ENCODE peak calls at places on chromosomes 5 and 9, in ten cellular contexts. R is MCF 10A; X is hepatic stellate cell; J is brain microvascular endothelial cell; F is AG08396; Q is WTC11; E is left colon; N is HCEC 1CT; T is NCI-H774; W is stimulated activated CD8-positive, alpha-beta memory T cell treated with anti-CD3 and anti-CD28 coated beads, Interleukin-12 subunit alpha, Interleukin-12 subunit beta, amount 100 ng/mL, for 4 hours. G is an unnamed sample.

GRCh38 chr9:98795970-98796363 is 388 bp downstream of the ANKS6 start:
- DNase-seq in X (peak; percentile 36), E (peak; percentile 62), T (peak; percentile 5), J (no peak), W (no peak), N (peak; percentile 13), Q (peak; percentile 46), R (no peak), F (peak; percentile 62), G (no peak)

GRCh38 chr5:73487815-73488214 is 10.4 kb upstream of the BTF3 start:
- DNase-seq in X (no peak), Q (no peak), F (no peak), W (no peak), T (no peak), R (no peak), E (no peak), J (no peak), N (no peak), G (no peak)

GRCh38 chr9:129379181-129379836 is 201.2 kb upstream of the IER5L start:
- DNase-seq in W (no peak), X (no peak), R (no peak), F (no peak), J (no peak), E (no peak), Q (no peak), T (no peak), N (no peak), G (no peak)

GRCh38 chr5:16992006-16992405 is 55.9 kb upstream of the MYO10 start:
- DNase-seq in Q (no peak), R (peak; percentile 20), E (no peak), W (no peak), J (peak; percentile 36), F (peak; percentile 53), X (peak; percentile 43), N (peak; percentile 45), T (no peak), G (peak; percentile 27)

GRCh38 chr5:176754376-176754942 is 55.9 kb upstream of the UNC5A start:
- DNase-seq in N (peak; percentile 24), Q (no peak), T (no peak), X (no peak), W (no peak), J (no peak), E (no peak), R (no peak), F (no peak), G (no peak)

GRCh38 chr9:136581614-136582447 is 36.0 kb upstream of the NOTCH1 start:
- DNase-seq in W (no peak), F (no peak), R (no peak), T (no peak), E (no peak), X (no peak), J (no peak), N (no peak), Q (no peak), G (no peak)

GRCh38 chr9:121826711-121827110 is 175.3 kb downstream of the DAB2IP start:
- DNase-seq in X (no peak), T (no peak), N (no peak), E (no peak), J (no peak), W (no peak), F (no peak), Q (no peak), R (no peak), G (no peak)

GRCh38 chr5:369151-369939 is 47.8 kb downstream of the AHRR start:
- DNase-seq in T (no peak), F (peak; percentile 61), Q (peak; percentile 12), X (peak; percentile 49), W (no peak), J (no peak), R (no peak), E (no peak), N (peak; percentile 56), G (no peak)

GRCh38 chr5:38755171-38755570 is 90.6 kb upstream of the OSMR start:
- DNase-seq in W (no peak), F (peak; percentile 60), R (peak; percentile 8), J (peak; percentile 72), Q (no peak), E (no peak), N (peak; percentile 79), T (no peak), X (peak; percentile 33), G (no peak)

GRCh38 chr5:54362992-54363630 is 52.7 kb upstream of the ARL15 start:
- DNase-seq in F (no peak), J (no peak), Q (no peak), R (no peak), W (no peak), X (no peak), N (peak; percentile 37), T (no peak), E (no peak), G (no peak)

GRCh38 chr5:14490309-14490711 is 91.3 kb upstream of the OTULINL start:
- DNase-seq in T (no peak), Q (no peak), W (no peak), X (no peak), J (no peak), R (no peak), N (no peak), F (no peak), E (peak; percentile 32), G (no peak)

GRCh38 chr5:149938272-149938671 is 6.3 kb downstream of the PDE6A start:
- DNase-seq in W (no peak), T (no peak), N (peak; percentile 71), X (no peak), E (peak; percentile 80), Q (no peak), J (peak; percentile 88), R (peak; percentile 99), F (no peak), G (peak; percentile 59)

GRCh38 chr9:121294866-121295661 is 27.1 kb downstream of the GSN start:
- DNase-seq in J (no peak), W (no peak), R (no peak), F (no peak), Q (no peak), E (no peak), T (no peak), N (no peak), X (no peak), G (no peak)

GRCh38 chr5:44707721-44708120 is 101.0 kb upstream of the MRPS30 start:
- DNase-seq in X (no peak), W (no peak), E (no peak), F (no peak), J (no peak), Q (no peak), T (no peak), R (no peak), N (no peak), G (no peak)

GRCh38 chr9:97501972-97502221 is 431 bp downstream of the TMOD1 start:
- DNase-seq in N (no peak), Q (no peak), W (no peak), E (no peak), J (no peak), F (no peak), R (no peak), X (no peak), T (no peak), G (no peak)

GRCh38 chr9:25677301-25678146 is 720 bp downstream of the TUSC1 start:
- DNase-seq in J (peak; percentile 50), W (no peak), Q (peak; percentile 80), X (peak; percentile 70), T (no peak), R (peak; percentile 86), N (no peak), E (peak; percentile 93), F (peak; percentile 86), G (peak; percentile 29)

GRCh38 chr9:77158772-77159513 is 18.4 kb upstream of the VPS13A start:
- DNase-seq in X (peak; percentile 57), J (peak; percentile 72), R (peak; percentile 71), Q (no peak), W (no peak), E (no peak), F (peak; percentile 15), N (peak; percentile 26), T (no peak), G (peak; percentile 45)

GRCh38 chr5:160133071-160133917 is 14.0 kb upstream of the PWWP2A start:
- DNase-seq in E (peak; percentile 22), J (peak; percentile 74), X (peak; percentile 68), F (peak; percentile 35), Q (peak; percentile 64), R (no peak), T (no peak), W (no peak), N (no peak), G (peak; percentile 64)

GRCh38 chr9:136197372-136197875 is 7.5 kb downstream of the LHX3 start:
- DNase-seq in W (no peak), Q (no peak), T (no peak), E (no peak), X (no peak), N (no peak), R (no peak), F (no peak), J (no peak), G (no peak)

GRCh38 chr9:38022995-38023394 is 46.0 kb downstream of the SHB start:
- DNase-seq in E (peak; percentile 49), R (no peak), J (no peak), X (no peak), W (no peak), F (no peak), N (no peak), Q (no peak), T (peak; percentile 82), G (no peak)

GRCh38 chr9:97633859-97634485 is 351 bp downstream of the NCBP1 start:
- DNase-seq in E (no peak), R (peak; percentile 6), N (no peak), W (no peak), X (no peak), T (no peak), J (no peak), F (no peak), Q (no peak), G (no peak)

GRCh38 chr9:87862536-87863268 is 20.0 kb upstream of the SPATA31E1 start:
- DNase-seq in J (peak; percentile 84), N (peak; percentile 89), E (no peak), F (peak; percentile 75), X (peak; percentile 64), W (no peak), R (peak; percentile 72), Q (no peak), T (no peak), G (no peak)

G was measured in skeletal muscle cell.